ENCODE peak calls at places on chromosome 6, in ten cellular contexts. G is fibroblast of mammary gland, V is psoas muscle, M is heart right ventricle, R is fibroblast of the aortic adventitia, Y is HAP-1, E is PC-3, L is choroid plexus epithelial cell, T is NB4, S is small intestine. H is an unnamed sample.
A peak's percentile ranks its signal among the peaks of the same experiment; 100 is the strongest.

GRCh38 chr6:149170564-149171452 is 146.7 kb upstream of the TAB2 start:
- DNase-seq in T (no peak), V (no peak), R (peak; percentile 28), G (peak; percentile 16), M (peak; percentile 20), L (peak; percentile 31), Y (no peak), E (no peak), S (no peak), H (no peak)

GRCh38 chr6:63530984-63531383 is 41.3 kb upstream of the LOC128125822 start:
- DNase-seq in S (no peak), E (no peak), M (no peak), Y (no peak), G (no peak), T (no peak), L (no peak), R (no peak), V (no peak), H (no peak)

GRCh38 chr6:42745083-42745637 is 743 bp downstream of the TBCC start:
- DNase-seq in G (no peak), V (peak; percentile 77), R (peak; percentile 20), E (no peak), Y (no peak), M (peak; percentile 14), S (peak; percentile 41), L (peak; percentile 59), T (peak; percentile 83), H (no peak)

GRCh38 chr6:112109267-112109666 is 21.9 kb downstream of the FAM229B start:
- DNase-seq in L (no peak), S (no peak), E (no peak), G (no peak), Y (no peak), R (no peak), T (no peak), V (no peak), M (no peak), H (no peak)

GRCh38 chr6:85408039-85408438 is 41.8 kb upstream of the NT5E start:
- DNase-seq in R (no peak), Y (no peak), E (no peak), L (no peak), T (no peak), V (no peak), G (no peak), S (no peak), M (no peak), H (no peak)

GRCh38 chr6:167141667-167142432 is 15.9 kb downstream of the GPR31 start:
- DNase-seq in S (peak; percentile 68), E (peak; percentile 41), L (peak; percentile 44), M (peak; percentile 18), G (peak; percentile 4), V (no peak), R (peak; percentile 5), Y (peak; percentile 9), T (peak; percentile 52), H (peak; percentile 48)

GRCh38 chr6:27428966-27429365 is 40.4 kb downstream of the ZNF391 start:
- DNase-seq in E (no peak), G (no peak), L (no peak), T (no peak), Y (no peak), V (no peak), M (no peak), R (no peak), S (no peak), H (no peak)

GRCh38 chr6:62974452-62974851 is 236.8 kb upstream of the FKBP1C start:
- DNase-seq in S (no peak), R (no peak), T (no peak), Y (no peak), M (no peak), G (no peak), L (no peak), E (no peak), V (no peak), H (no peak)

DNA sequence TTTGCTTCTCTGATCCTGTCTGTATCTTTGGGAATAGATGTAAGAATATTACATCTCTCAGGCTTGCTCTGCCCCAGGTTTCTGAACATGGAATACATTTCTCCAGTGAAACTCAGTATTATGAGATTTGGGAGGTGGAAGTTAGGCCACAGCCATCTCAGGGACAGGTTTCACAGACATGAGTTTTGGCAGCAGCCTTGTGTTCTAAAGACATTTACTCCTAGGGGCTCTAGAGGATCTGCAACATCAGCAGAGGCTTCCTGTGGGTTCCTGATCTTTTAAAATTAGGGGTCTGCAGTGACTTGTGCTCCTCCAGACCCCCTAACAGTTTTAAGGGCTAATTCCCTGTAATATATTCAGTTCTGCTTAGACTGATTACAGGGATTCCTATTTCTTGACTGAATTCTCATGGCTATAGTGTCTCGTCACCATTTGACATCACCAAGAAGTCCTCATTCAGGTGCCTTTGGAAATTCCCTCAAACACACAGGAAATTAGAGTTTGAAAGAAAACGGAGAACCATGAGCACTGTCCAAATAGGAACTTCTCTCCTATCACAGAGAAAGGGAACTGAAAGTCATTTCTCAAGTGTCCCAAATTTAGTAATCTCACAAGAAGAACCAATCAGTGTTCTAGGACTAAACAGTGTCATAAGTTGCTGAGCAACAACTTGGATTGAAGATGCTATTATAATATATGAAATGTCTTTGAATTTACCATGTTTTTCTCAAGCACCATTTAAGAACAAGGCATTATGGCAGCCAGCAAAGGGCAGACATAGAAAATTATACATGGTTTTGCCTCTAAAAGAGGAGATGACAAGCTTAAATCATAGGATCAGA is 2.5 kb upstream of the HLA-DRA start:
- DNase-seq in M (no peak), R (peak; percentile 29), G (peak; percentile 24), Y (no peak), V (no peak), T (peak; percentile 64), E (peak; percentile 26), L (peak; percentile 50), S (no peak), H (no peak)
- H3K4me3 ChIP-seq in M (no peak overlapping the region), R (no peak overlapping the region), G (no peak overlapping the region), Y (no peak overlapping the region), V (no peak overlapping the region), T (no peak overlapping the region), E (no peak overlapping the region), L (no peak overlapping the region), S (no peak overlapping the region), H (no peak overlapping the region)

DNA sequence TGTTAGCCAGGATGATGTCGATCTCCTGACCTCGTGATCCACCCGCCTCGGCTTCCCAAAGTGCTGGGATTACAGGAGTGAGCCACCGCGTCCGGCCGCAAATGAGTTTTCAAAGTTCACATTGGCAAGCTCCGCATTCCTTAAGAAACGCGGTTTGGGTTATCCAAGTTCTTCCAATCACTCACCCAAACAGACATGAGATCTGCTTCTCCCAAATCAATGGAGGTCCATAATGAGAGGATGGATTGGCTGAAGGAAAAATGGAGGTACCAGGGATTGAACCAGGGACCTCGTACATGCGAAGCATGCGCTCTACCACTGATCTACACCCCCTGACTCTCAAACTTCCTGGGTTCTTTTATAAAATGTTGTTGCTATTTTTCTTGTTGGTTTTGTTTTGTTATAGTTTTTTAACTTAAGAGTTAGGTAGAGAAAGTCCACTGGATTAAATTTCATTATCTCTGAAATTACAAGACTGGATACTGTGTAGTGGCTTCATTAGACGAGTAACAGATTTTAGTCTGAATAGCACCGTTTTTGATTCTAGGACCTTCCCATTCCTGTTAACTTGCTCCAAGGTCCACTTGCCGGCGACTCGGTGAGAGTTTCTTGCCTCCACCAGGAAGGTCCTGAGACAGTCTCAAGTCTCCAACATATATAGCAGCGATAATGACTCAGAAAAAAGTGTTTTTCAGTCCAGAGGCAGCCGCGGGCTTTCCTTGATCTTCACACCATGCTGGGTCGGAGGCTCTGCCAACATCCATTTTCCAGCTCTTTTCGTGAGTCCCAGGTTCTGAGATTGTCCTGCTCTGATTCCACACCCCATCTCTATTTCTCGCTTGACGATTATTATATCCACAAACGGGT is 170.2 kb downstream of the GPX5 start:
- DNase-seq in M (no peak), V (no peak), Y (no peak), S (no peak), G (peak; percentile 69), E (no peak), R (peak; percentile 25), L (no peak), T (no peak), H (no peak)
- H3K4me3 ChIP-seq in M (no peak overlapping the region), V (peak overlapping the region; percentile 18), Y (no peak overlapping the region), S (no peak overlapping the region), G (peak overlapping the region; percentile 38), E (no peak overlapping the region), R (no peak overlapping the region), L (peak overlapping the region; percentile 34), T (no peak overlapping the region), H (no peak overlapping the region)

GRCh38 chr6:90294989-90295853 is 1.4 kb downstream of the BACH2 start:
- DNase-seq in M (peak; percentile 42), L (peak; percentile 42), E (peak; percentile 26), T (peak; percentile 14), G (peak; percentile 28), S (no peak), V (peak; percentile 81), Y (no peak), R (peak; percentile 43), H (no peak)
- H3K4me3 ChIP-seq in M (peak overlapping the region; percentile 78), L (peak overlapping the region; percentile 66), E (peak overlapping the region; percentile 90), T (no peak overlapping the region), G (peak overlapping the region; percentile 48), S (peak overlapping the region; percentile 86), V (peak overlapping the region; percentile 85), Y (peak overlapping the region; percentile 44), R (peak overlapping the region; percentile 67), H (peak overlapping the region; percentile 62)

GRCh38 chr6:114007451-114007953 is 36.6 kb upstream of the HDAC2 start:
- DNase-seq in T (no peak), L (no peak), Y (peak; percentile 92), E (peak; percentile 79), M (no peak), R (no peak), S (no peak), V (no peak), G (no peak), H (no peak)

GRCh38 chr6:114008331-114008730 is 37.4 kb upstream of the HDAC2 start:
- DNase-seq in S (no peak), Y (peak; percentile 48), M (no peak), R (peak; percentile 11), L (peak; percentile 23), T (no peak), V (no peak), E (no peak), G (no peak), H (no peak)

GRCh38 chr6:114009192-114009591 is 38.2 kb upstream of the HDAC2 start:
- DNase-seq in T (no peak), S (no peak), E (no peak), M (no peak), V (no peak), L (no peak), Y (no peak), G (no peak), R (no peak), H (no peak)
- H3K4me3 ChIP-seq in T (no peak overlapping the region), S (no peak overlapping the region), E (no peak overlapping the region), M (no peak overlapping the region), V (no peak overlapping the region), L (no peak overlapping the region), Y (no peak overlapping the region), G (no peak overlapping the region), R (no peak overlapping the region), H (no peak overlapping the region)

GRCh38 chr6:89386917-89387491 is 25.1 kb downstream of the RRAGD start:
- DNase-seq in V (no peak), L (no peak), E (no peak), S (no peak), M (no peak), G (no peak), Y (no peak), T (no peak), R (no peak), H (no peak)
- H3K4me3 ChIP-seq in V (no peak overlapping the region), L (no peak overlapping the region), E (no peak overlapping the region), S (no peak overlapping the region), M (no peak overlapping the region), G (no peak overlapping the region), Y (no peak overlapping the region), T (no peak overlapping the region), R (no peak overlapping the region), H (no peak overlapping the region)